ENCODE peak calls at places on chromosomes 6 and 20, in four cellular contexts. L is sigmoid colon, B is spleen, J is stomach. M is an unnamed sample.

GRCh38 chr6:166751051-166751595 is 124.1 kb upstream of the RPS6KA2 start:
- DNase-seq in L (no peak), B (peak), J (no peak), M (no peak)

GRCh38 chr20:40265872-40266533 is 423.0 kb downstream of the MAFB start:
- DNase-seq in L (no peak), B (no peak), J (peak), M (peak)

GRCh38 chr6:63452117-63452516 is 120.2 kb upstream of the LOC128125822 start:
- DNase-seq in L (no peak), J (no peak), B (no peak), M (no peak)

GRCh38 chr6:158020811-158021210 is 39.1 kb downstream of the SYNJ2 start:
- DNase-seq in J (no peak), L (no peak), B (peak), M (no peak)

GRCh38 chr6:63941747-63942470 is 306.3 kb downstream of the PHF3 start:
- DNase-seq in B (no peak), J (no peak), L (no peak), M (no peak)

GRCh38 chr6:90596967-90597539 is 10.2 kb upstream of the MAP3K7 start:
- DNase-seq in B (no peak), J (no peak), L (no peak), M (no peak)

GRCh38 chr6:87702589-87702945 is 534 bp upstream of the AKIRIN2 start:
- DNase-seq in B (no peak), J (no peak), L (no peak), M (no peak)

GRCh38 chr6:121382467-121383121 is 48.3 kb upstream of the TBC1D32 start:
- DNase-seq in B (no peak), J (no peak), L (no peak), M (no peak)

GRCh38 chr20:43915209-43916072 is 789 bp downstream of the TOX2 start:
- DNase-seq in L (no peak), J (no peak), B (no peak), M (no peak)

GRCh38 chr6:158311193-158311592 is 1.1 kb upstream of the TULP4 start:
- DNase-seq in L (no peak), B (no peak), J (no peak), M (no peak)

GRCh38 chr6:170178266-170178560 is 112.7 kb downstream of the DLL1 start:
- DNase-seq in J (no peak), B (no peak), L (no peak), M (no peak)

GRCh38 chr6:116029535-116029934 is 31.2 kb downstream of the FRK start:
- DNase-seq in J (no peak), B (no peak), L (no peak), M (no peak)

GRCh38 chr20:34536798-34537394 is 20.7 kb downstream of the DYNLRB1 start:
- DNase-seq in B (peak), J (peak), L (peak), M (no peak)

GRCh38 chr6:26475823-26476729 is 18.3 kb downstream of the BTN2A1 start:
- DNase-seq in B (no peak), J (no peak), L (no peak), M (no peak)

GRCh38 chr20:31712112-31712553 is 10.5 kb downstream of the BCL2L1 start:
- DNase-seq in L (peak), B (peak), J (peak), M (no peak)

GRCh38 chr20:2872304-2873009 is 824 bp upstream of the PTPRA start:
- DNase-seq in J (peak), B (peak), L (peak), M (peak)

GRCh38 chr20:2869381-2869780 is 3.9 kb upstream of the PTPRA start:
- DNase-seq in B (no peak), J (no peak), L (no peak), M (no peak)

GRCh38 chr20:2871555-2872303 is 1.6 kb upstream of the PTPRA start:
- DNase-seq in L (no peak), J (no peak), B (no peak), M (no peak)

GRCh38 chr20:2873010-2873746 is at the start of gene PTPRA:
- DNase-seq in B (peak), L (peak), J (peak), M (peak)

DNA sequence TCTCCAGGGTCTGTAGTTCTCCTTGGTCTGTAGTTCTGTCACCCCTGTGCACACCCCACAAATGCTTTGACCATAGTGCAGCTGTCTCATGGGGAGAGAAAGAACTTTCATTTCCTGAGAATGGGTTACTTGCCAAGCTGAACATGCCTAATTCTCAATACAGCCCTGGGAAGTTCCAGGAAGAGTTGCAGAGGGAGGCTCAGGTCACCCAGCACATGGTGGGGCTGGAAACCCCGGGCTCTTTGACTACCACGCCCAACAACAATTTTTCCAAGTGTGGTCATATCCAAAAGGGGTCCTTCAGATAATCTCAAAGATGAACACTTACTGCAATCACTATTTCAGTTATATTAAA is 2.2 kb upstream of the PTPRA start:
- DNase-seq in B (no peak), J (no peak), L (peak), M (no peak)
- H3K27ac ChIP-seq in B (no peak), J (no peak), L (no peak), M (no peak)

DNA sequence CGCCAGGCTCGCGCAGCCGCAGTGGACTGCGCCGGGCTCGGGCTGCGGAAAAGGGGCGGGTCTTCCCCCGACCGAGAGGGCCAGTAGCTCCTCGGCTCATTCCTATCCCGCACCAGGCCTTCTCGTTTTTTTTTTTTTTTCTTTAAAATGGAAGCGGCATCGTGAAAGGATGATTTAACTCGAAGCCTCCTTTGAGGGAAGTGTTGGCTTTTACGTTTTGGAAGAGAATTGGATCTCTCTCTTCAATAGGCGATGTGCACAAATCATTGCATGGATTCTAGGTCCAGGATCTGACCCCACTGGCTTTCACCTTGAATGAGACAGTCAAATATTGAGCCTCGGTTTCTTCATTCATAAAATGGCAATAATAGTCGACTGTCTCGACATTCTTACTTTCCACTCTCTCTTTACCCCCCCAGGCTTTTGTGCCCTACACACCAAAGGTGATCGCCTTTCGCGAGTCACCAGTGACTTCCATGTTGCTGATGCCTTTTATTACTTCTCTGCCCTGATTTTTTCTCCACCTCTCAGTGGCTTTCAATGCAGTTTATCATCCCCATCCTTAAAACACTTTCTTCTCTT is 320 bp upstream of the DTNBP1 start:
- DNase-seq in L (no peak), J (no peak), B (no peak), M (no peak)
- H3K27ac ChIP-seq in L (peak), J (peak), B (peak), M (peak)

DNA sequence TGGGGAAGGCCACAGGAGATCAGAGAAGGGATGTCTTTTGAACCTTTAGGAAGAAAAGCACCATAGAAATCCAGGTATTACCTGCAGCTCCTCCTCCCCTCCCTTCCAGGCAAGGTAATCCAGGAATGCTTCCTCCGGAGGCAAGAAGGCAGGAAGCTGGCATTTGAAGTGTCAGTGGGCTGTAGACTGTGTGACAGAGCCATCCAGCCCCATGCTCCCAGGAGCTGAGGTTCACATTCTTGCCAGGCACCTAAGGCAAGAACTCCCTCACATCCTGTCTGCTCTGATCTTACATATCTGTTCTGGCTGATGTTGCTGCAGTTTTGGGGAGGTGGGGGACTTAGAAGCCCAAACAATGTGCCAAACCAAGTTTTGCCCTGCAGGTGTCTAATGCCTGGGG is 27.8 kb upstream of the SCUBE3 start:
- DNase-seq in L (no peak), B (no peak), J (no peak), M (no peak)
- H3K27ac ChIP-seq in L (no peak), B (no peak), J (no peak), M (peak)

GRCh38 chr6:8060346-8060745 is 3.8 kb downstream of the BLOC1S5 start:
- DNase-seq in J (no peak), L (no peak), B (no peak), M (no peak)
- H3K27ac ChIP-seq in J (no peak), L (no peak), B (no peak), M (no peak)

GRCh38 chr6:160750276-160750689 is 48.2 kb downstream of the PLG start:
- DNase-seq in J (no peak), B (no peak), L (no peak), M (no peak)
- H3K27ac ChIP-seq in J (no peak), B (no peak), L (no peak), M (no peak)

GRCh38 chr6:34474754-34475153 is 8.9 kb downstream of the PACSIN1 start:
- DNase-seq in L (no peak), J (no peak), B (no peak), M (no peak)
- H3K27ac ChIP-seq in L (no peak), J (no peak), B (no peak), M (no peak)

DNA sequence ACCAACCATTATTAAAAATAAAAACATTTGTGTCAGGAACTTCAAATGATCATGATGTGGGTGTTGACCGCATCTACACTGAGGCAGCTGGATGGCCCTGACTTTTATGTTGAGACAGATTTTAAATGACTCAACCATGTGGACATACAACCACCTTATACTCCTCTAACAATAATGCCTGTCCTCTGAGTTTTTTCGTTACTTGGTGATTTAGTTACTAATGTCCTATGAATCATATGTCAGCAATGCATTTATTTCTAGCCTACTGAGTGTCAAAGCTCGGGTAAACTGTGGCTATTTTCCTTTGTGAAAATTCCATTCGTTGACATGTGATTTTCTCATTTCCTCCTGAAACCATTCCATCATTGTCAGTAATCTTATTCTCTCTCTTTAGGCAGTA is 38.9 kb upstream of the NKX2-4 start:
- DNase-seq in L (no peak), B (no peak), J (no peak), M (no peak)
- H3K27ac ChIP-seq in L (no peak), B (no peak), J (no peak), M (no peak)

GRCh38 chr20:46951405-46951804 is 56.8 kb downstream of the EYA2 start:
- DNase-seq in L (no peak), J (no peak), B (no peak), M (no peak)

GRCh38 chr20:46943861-46944591 is 49.4 kb downstream of the EYA2 start:
- DNase-seq in L (no peak), B (no peak), J (no peak), M (no peak)

GRCh38 chr20:46945465-46945864 is 50.8 kb downstream of the EYA2 start:
- DNase-seq in B (no peak), J (no peak), L (peak), M (no peak)

GRCh38 chr20:46946181-46946624 is 51.6 kb downstream of the EYA2 start:
- DNase-seq in J (no peak), B (no peak), L (no peak), M (no peak)

GRCh38 chr20:46946796-46947195 is 52.2 kb downstream of the EYA2 start:
- DNase-seq in J (no peak), L (peak), B (no peak), M (no peak)
- H3K27ac ChIP-seq in J (no peak), L (no peak), B (no peak), M (no peak)

GRCh38 chr6:34082816-34083215 is 63.1 kb downstream of the GRM4 start:
- DNase-seq in B (no peak), J (no peak), L (no peak), M (no peak)
- H3K27ac ChIP-seq in B (no peak), J (no peak), L (no peak), M (no peak)